ENCODE peak calls at places on chromosomes 7 and 10, in six cellular contexts. A, F, T, C, X and O are unnamed samples.
A peak's percentile ranks its signal among the peaks of the same experiment; 100 is the strongest.

GRCh38 chr7:28116034-28116433 is 64.6 kb downstream of the JAZF1 start:
- DNase-seq in F (no peak), X (no peak), A (no peak), C (no peak), T (no peak), O (no peak)

GRCh38 chr7:23261843-23262452 is 15.4 kb downstream of the GPNMB start:
- DNase-seq in T (peak; percentile 62), C (no peak), X (peak; percentile 50), F (peak; percentile 50), A (peak; percentile 43), O (peak; percentile 75)

GRCh38 chr7:108140674-108141073 is 10.5 kb upstream of the LAMB4 start:
- DNase-seq in A (no peak), F (no peak), T (no peak), C (no peak), X (no peak), O (no peak)

GRCh38 chr10:6101181-6101580 is 12.3 kb downstream of the RBM17 start:
- DNase-seq in X (no peak), A (no peak), F (no peak), T (no peak), C (no peak), O (no peak)

GRCh38 chr7:158040199-158040598 is 547.4 kb downstream of the PTPRN2 start:
- DNase-seq in F (no peak), X (no peak), A (no peak), T (no peak), C (no peak), O (no peak)

GRCh38 chr7:101418694-101419093 is 56.0 kb downstream of the COL26A1 start:
- DNase-seq in C (no peak), T (no peak), X (no peak), F (no peak), A (no peak), O (no peak)

GRCh38 chr10:14838582-14839304 is 637 bp downstream of the HSPA14 start:
- DNase-seq in C (no peak), F (peak; percentile 30), X (peak; percentile 29), T (peak; percentile 78), A (peak; percentile 22), O (peak; percentile 8)

GRCh38 chr7:94250124-94250523 is 144.6 kb upstream of the COL1A2 start:
- DNase-seq in F (no peak), A (no peak), C (no peak), X (peak; percentile 19), T (no peak), O (peak; percentile 8)

GRCh38 chr10:77763453-77764430 is 126.1 kb upstream of the KCNMA1 start:
- DNase-seq in C (no peak), F (no peak), A (no peak), T (no peak), X (no peak), O (no peak)

GRCh38 chr10:94677691-94678090 is 5.8 kb upstream of the CYP2C18 start:
- DNase-seq in X (no peak), C (no peak), F (peak; percentile 48), A (no peak), T (no peak), O (peak; percentile 35)

GRCh38 chr7:111090834-111091233 is at the start of gene LRRN3:
- DNase-seq in F (no peak), A (peak; percentile 22), T (peak; percentile 40), X (peak; percentile 75), C (no peak), O (no peak)

GRCh38 chr7:55130554-55131198 is 111.9 kb downstream of the EGFR start:
- DNase-seq in C (no peak), F (no peak), T (peak; percentile 37), A (peak; percentile 52), X (peak; percentile 95), O (no peak)

GRCh38 chr7:55131421-55131929 is 112.7 kb downstream of the EGFR start:
- DNase-seq in F (no peak), T (peak; percentile 22), A (no peak), X (no peak), C (no peak), O (no peak)

GRCh38 chr7:55128693-55129394 is 110.0 kb downstream of the EGFR start:
- DNase-seq in F (no peak), X (peak; percentile 69), T (peak; percentile 66), A (peak; percentile 54), C (no peak), O (peak; percentile 33)

GRCh38 chr7:55129409-55130078 is 110.7 kb downstream of the EGFR start:
- DNase-seq in A (no peak), T (no peak), F (no peak), C (no peak), X (peak; percentile 73), O (peak; percentile 89)

GRCh38 chr7:55130079-55130476 is 111.3 kb downstream of the EGFR start:
- DNase-seq in C (no peak), X (peak; percentile 71), T (no peak), A (no peak), F (no peak), O (no peak)
- TF ChIP-seq CTCF in C (no peak), X (no peak), T (no peak), A (no peak), F (no peak), O (no peak)

GRCh38 chr7:51280156-51280555 is 36.5 kb downstream of the COBL start:
- DNase-seq in F (no peak), C (no peak), A (no peak), X (no peak), T (no peak), O (no peak)
- TF ChIP-seq CTCF in F (no peak), C (no peak), A (no peak), X (no peak), T (no peak), O (no peak)

DNA sequence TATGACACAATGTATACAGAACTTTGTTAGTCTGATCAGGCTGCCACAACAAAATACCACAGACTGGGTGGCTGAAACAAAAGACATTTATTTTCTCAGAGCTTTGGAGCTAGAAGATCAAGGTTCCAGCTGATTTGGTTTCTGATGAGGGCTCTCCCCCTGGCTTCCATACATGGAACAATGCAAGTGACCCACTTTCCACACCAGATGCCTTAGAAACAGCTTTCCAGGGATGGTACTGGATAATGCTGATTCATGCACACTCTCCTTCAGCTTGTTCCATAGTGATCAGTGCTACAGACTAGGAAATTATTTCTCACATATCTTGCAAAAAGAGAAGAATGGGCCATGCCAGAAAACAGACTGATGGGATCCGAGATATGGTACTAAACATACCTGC is 1274.9 kb upstream of the SORCS1 start:
- DNase-seq in C (no peak), F (no peak), A (no peak), X (peak; percentile 5), T (no peak), O (no peak)
- TF ChIP-seq CTCF in C (no peak), F (no peak), A (no peak), X (no peak), T (no peak), O (no peak)

GRCh38 chr7:44917465-44917864 is 32.1 kb upstream of the PURB start:
- DNase-seq in T (no peak), X (no peak), A (no peak), F (no peak), C (no peak), O (no peak)

GRCh38 chr7:44922351-44922694 is 37.0 kb upstream of the PURB start:
- DNase-seq in F (no peak), T (no peak), X (no peak), C (no peak), A (no peak), O (no peak)

GRCh38 chr7:44920119-44920518 is 34.8 kb upstream of the PURB start:
- DNase-seq in C (no peak), X (no peak), F (no peak), T (no peak), A (no peak), O (no peak)

GRCh38 chr7:44918029-44918428 is 32.7 kb upstream of the PURB start:
- DNase-seq in F (no peak), A (no peak), X (no peak), C (no peak), T (no peak), O (no peak)

GRCh38 chr7:44921607-44922350 is 36.4 kb upstream of the PURB start:
- DNase-seq in F (peak; percentile 96), A (peak; percentile 94), T (peak; percentile 82), X (peak; percentile 46), C (peak; percentile 76), O (peak; percentile 81)
- TF ChIP-seq CTCF in F (peak; percentile 88), A (peak; percentile 72), T (peak; percentile 57), X (peak; percentile 85), C (peak; percentile 79), O (peak; percentile 82)

GRCh38 chr10:11706911-11707567 is 35.1 kb upstream of the ECHDC3 start:
- DNase-seq in T (no peak), X (no peak), C (no peak), F (no peak), A (no peak), O (no peak)
- TF ChIP-seq CTCF in T (no peak), X (no peak), C (no peak), F (no peak), A (no peak), O (no peak)

DNA sequence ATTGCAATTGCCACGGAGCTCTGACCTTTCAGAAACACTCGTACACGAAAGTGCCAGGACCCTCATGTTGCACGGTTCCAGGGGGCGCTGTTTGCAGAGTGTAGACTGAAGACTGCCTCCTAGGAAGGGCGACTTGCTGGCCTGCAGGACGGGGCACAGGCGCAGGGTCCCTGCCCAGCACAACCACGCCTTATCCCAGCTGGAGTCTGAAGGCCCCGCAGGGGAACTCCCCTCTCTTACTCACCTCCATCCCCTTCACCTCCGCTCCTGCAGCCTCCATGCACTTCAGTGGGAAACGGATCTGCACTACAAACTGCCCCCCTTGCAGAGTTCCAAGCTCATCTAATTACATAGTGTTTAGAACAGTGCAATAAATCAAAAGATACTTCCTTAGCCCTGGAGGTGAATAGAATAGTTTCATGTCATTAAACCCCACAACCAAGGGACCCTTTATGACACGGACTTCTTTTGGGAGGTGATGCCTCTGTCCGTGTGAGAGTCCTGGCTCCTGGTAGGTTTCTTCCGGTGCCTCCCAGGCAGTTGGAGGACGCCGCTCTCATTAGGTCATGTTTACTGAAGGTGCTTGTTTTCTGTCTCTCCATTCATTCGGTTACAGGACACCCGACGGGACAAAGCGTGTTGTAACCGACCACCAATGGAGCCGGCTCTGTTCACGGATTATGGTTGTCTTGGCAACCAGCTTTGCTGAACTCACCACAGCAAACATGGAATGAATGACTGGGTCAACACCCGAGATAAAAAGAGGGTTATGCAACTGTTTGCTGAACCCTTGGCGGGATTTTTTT is 262.2 kb downstream of the BAMBI start:
- DNase-seq in T (peak; percentile 72), F (peak; percentile 34), A (peak; percentile 85), C (peak; percentile 52), X (peak; percentile 85), O (peak; percentile 18)
- TF ChIP-seq CTCF in T (peak; percentile 50), F (no peak), A (no peak), C (no peak), X (peak; percentile 39), O (no peak)

DNA sequence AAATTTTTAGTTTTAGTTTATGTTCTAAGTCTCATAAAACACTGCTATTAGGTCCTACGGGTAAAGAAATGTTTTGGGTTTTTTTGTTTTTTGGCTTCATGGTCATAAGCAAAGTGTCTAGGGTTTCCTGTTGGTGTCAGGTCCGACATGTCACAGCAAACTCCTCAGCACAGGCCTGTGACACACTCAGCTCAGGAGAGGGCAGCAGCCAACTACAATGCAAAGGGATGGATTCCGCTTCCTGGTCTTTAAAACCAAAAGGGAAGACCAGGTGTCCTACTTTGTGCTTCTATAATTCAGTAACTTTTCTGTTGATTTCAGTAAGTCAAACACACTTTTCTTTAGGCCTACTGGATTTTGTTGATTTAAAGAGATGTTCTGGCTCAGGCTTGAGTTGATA is 83.8 kb upstream of the MACROH2A2 start:
- DNase-seq in F (peak; percentile 18), C (no peak), T (no peak), X (no peak), A (no peak), O (peak; percentile 25)
- TF ChIP-seq CTCF in F (no peak), C (no peak), T (peak; percentile 19), X (peak; percentile 10), A (no peak), O (no peak)